ENCODE peak calls at places on chromosomes 16 and 17, in six cellular contexts. T is neural progenitor cell, A is trophoblast cell, Q is endothelial cell of umbilical vein, E is IMR-90, K is mesendoderm. P is an unnamed sample.
A peak's percentile ranks its signal among the peaks of the same experiment; 100 is the strongest.

GRCh38 chr17:39767147-39767546 is 29.4 kb downstream of the GRB7 start:
- DNase-seq in E (no peak), A (no peak), T (no peak), K (no peak), Q (no peak), P (no peak)

GRCh38 chr17:57281887-57282653 is 25.7 kb downstream of the MSI2 start:
- DNase-seq in A (no peak), Q (no peak), K (no peak), T (no peak), E (no peak), P (no peak)

GRCh38 chr16:67873435-67874146 is 739 bp downstream of the EDC4 start:
- DNase-seq in K (no peak), T (no peak), Q (peak; percentile 34), E (peak; percentile 7), A (no peak), P (peak; percentile 36)

GRCh38 chr16:88566158-88566557 is 4.0 kb upstream of the ZC3H18 start:
- DNase-seq in E (peak; percentile 75), A (no peak), Q (peak; percentile 30), K (peak; percentile 69), T (no peak), P (no peak)

GRCh38 chr17:62963296-62963695 is 2.7 kb upstream of the TANC2 start:
- DNase-seq in E (peak; percentile 90), Q (peak; percentile 18), K (no peak), A (peak; percentile 66), T (no peak), P (no peak)

GRCh38 chr17:44269795-44270320 is 1.9 kb upstream of the SLC4A1 start:
- DNase-seq in E (no peak), Q (no peak), A (no peak), T (no peak), K (no peak), P (no peak)

GRCh38 chr17:41848788-41849187 is 11.2 kb downstream of the KLHL10 start:
- DNase-seq in A (no peak), T (no peak), K (no peak), Q (no peak), E (peak; percentile 66), P (no peak)

GRCh38 chr16:25699069-25699468 is 7.3 kb downstream of the HS3ST4 start:
- DNase-seq in K (no peak), A (peak; percentile 28), E (no peak), T (no peak), Q (no peak), P (no peak)

GRCh38 chr17:61218438-61218837 is 181.2 kb upstream of the TBX2 start:
- DNase-seq in K (no peak), A (no peak), Q (no peak), E (peak; percentile 86), T (no peak), P (no peak)

GRCh38 chr16:78210305-78210704 is 110.9 kb downstream of the WWOX start:
- DNase-seq in T (peak; percentile 23), Q (no peak), K (peak; percentile 62), E (peak; percentile 29), A (peak; percentile 64), P (no peak)

GRCh38 chr17:82839617-82840292 is at the start of gene ZNF750:
- DNase-seq in A (peak; percentile 97), E (no peak), K (peak; percentile 42), T (no peak), Q (no peak), P (no peak)

GRCh38 chr16:85570735-85571562 is 42.2 kb upstream of the GSE1 start:
- DNase-seq in Q (no peak), K (no peak), E (no peak), T (no peak), A (no peak), P (no peak)

GRCh38 chr16:64754279-64754678 is 367.6 kb downstream of the CDH11 start:
- DNase-seq in K (peak; percentile 23), A (no peak), Q (no peak), E (peak; percentile 28), T (no peak), P (no peak)

GRCh38 chr16:4693956-4694663 is 748 bp downstream of the NUDT16L1 start:
- DNase-seq in K (peak; percentile 58), A (no peak), T (peak; percentile 37), Q (peak; percentile 28), E (peak; percentile 38), P (peak; percentile 60)

GRCh38 chr17:21304091-21304490 is 19.6 kb downstream of the MAP2K3 start:
- DNase-seq in K (no peak), E (no peak), T (no peak), A (no peak), Q (peak; percentile 1), P (no peak)

GRCh38 chr17:57987582-57988300 is at the start of gene VEZF1:
- DNase-seq in Q (peak; percentile 49), T (peak; percentile 95), K (peak; percentile 76), A (peak; percentile 34), E (peak; percentile 44), P (peak; percentile 73)

GRCh38 chr16:51107742-51108141 is 43.3 kb downstream of the SALL1 start:
- DNase-seq in T (no peak), K (no peak), E (no peak), Q (no peak), A (no peak), P (no peak)

GRCh38 chr16:51109173-51109572 is 41.9 kb downstream of the SALL1 start:
- DNase-seq in Q (no peak), A (no peak), E (no peak), T (no peak), K (no peak), P (no peak)

GRCh38 chr16:51112311-51112710 is 38.8 kb downstream of the SALL1 start:
- DNase-seq in A (no peak), Q (no peak), E (no peak), T (no peak), K (no peak), P (no peak)

GRCh38 chr16:51113254-51114125 is 37.6 kb downstream of the SALL1 start:
- DNase-seq in Q (no peak), E (no peak), K (no peak), T (peak; percentile 87), A (no peak), P (no peak)

GRCh38 chr16:51110618-51111234 is 40.3 kb downstream of the SALL1 start:
- DNase-seq in T (no peak), Q (no peak), E (no peak), A (no peak), K (no peak), P (no peak)
- H3K4me1 ChIP-seq in T (peaks cover 34% of the 10 kb centered on the region), Q (no peaks in the 10 kb centered on the region), E (no peaks in the 10 kb centered on the region), A (no peaks in the 10 kb centered on the region), K (no peaks in the 10 kb centered on the region), P (no peaks in the 10 kb centered on the region)

GRCh38 chr17:6995500-6996255 is at the start of gene ALOX12:
- DNase-seq in T (peak; percentile 71), K (peak; percentile 72), A (no peak), Q (no peak), E (no peak), P (peak; percentile 67)
- H3K4me3 ChIP-seq in T (peak within 1 kb of the TSS; percentile 41), K (peak within 1 kb of the TSS; percentile 35), A (peak within 1 kb of the TSS; percentile 32), Q (no peak within 1 kb of the TSS), E (no peak within 1 kb of the TSS), P (peak within 1 kb of the TSS; percentile 24)

GRCh38 chr16:54290203-54291106 is 3.9 kb upstream of the IRX3 start:
- DNase-seq in A (no peak), E (no peak), K (peak; percentile 41), T (peak; percentile 67), Q (no peak), P (no peak)
- H3K9ac ChIP-seq in A (no peak overlapping the region), E (no peak overlapping the region), K (peak overlapping the region; percentile 49), T (no peak overlapping the region), Q (no peak overlapping the region), P (no peak overlapping the region)

GRCh38 chr16:31200821-31201510 is 1.6 kb downstream of the PYCARD start:
- DNase-seq in Q (no peak), K (peak; percentile 70), E (no peak), A (peak; percentile 54), T (no peak), P (peak; percentile 68)
- H3K4me1 ChIP-seq in Q (peaks cover 4% of the 10 kb centered on the region), K (peaks cover 2% of the 10 kb centered on the region), E (peaks cover 4% of the 10 kb centered on the region), A (peaks cover 9% of the 10 kb centered on the region), T (no peaks in the 10 kb centered on the region), P (peaks cover 14% of the 10 kb centered on the region)

DNA sequence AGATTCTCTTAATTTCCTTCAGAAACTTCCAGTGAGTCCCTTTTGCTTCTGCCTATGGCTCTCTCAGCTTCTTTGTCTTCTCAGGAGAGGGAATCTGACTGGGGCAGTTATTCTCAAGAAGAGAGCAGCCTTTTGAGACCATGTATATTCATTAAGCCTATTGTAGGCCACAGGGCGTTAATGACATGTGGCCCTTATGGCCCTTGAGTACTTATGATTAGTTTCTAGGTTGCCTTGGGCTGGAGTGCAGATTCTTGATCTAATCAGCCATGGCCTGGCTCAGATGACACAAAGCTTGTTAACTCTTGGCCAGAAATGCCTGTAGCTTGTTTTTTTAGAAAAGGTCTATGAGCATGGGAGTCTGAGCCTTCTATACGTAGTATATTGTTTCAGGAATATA is 17.4 kb downstream of the MFSD11 start:
- DNase-seq in T (no peak), A (peak; percentile 90), K (no peak), Q (no peak), E (no peak), P (no peak)
- H3K4me3 ChIP-seq in T (no peak overlapping the region), A (no peak overlapping the region), K (no peak overlapping the region), Q (no peak overlapping the region), E (no peak overlapping the region), P (no peak overlapping the region)

DNA sequence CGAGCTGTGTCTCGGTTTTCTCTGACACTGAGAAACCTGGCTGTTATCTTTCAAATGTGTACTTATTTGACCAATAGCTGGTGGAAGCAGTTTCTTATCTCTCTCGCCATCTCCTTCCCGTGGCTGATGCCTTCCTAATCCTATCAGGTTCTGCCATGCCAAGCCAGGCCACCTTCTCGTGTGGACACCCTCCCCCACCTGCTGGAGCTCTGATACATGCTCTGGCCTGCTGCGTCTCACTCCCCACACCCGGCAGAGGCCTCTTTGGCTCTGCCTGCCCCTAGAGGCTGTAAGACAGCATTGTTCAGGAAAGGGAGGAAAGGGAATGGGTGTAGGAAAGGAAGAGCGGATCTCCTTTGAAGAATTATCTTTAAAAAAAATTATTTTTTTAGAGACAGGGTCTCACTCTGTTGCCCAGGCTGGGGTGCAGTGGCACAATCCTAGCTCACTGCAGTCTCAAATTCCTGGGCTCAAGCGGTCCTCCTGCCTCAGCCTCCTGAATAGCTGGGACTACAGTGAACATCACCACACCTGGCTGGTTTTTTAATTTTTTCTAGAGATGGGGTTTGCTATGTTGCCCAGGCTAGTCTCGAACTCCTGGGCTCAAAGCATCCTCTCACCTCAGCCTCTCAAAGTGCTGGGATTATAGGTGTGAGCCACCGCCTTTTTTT is 7.5 kb upstream of the ARMC5 start:
- DNase-seq in K (peak; percentile 94), A (peak; percentile 48), Q (peak; percentile 56), E (peak; percentile 80), T (peak; percentile 79), P (no peak)
- H3K9ac ChIP-seq in K (no peak overlapping the region), A (no peak overlapping the region), Q (no peak overlapping the region), E (no peak overlapping the region), T (no peak overlapping the region), P (no peak overlapping the region)

GRCh38 chr16:1144476-1145382 is 8.2 kb upstream of the CACNA1H start:
- DNase-seq in A (no peak), E (no peak), T (peak; percentile 63), Q (no peak), K (no peak), P (no peak)
- H3K4me1 ChIP-seq in A (no peaks in the 10 kb centered on the region), E (no peaks in the 10 kb centered on the region), T (peaks cover 24% of the 10 kb centered on the region), Q (no peaks in the 10 kb centered on the region), K (no peaks in the 10 kb centered on the region), P (no peaks in the 10 kb centered on the region)

DNA sequence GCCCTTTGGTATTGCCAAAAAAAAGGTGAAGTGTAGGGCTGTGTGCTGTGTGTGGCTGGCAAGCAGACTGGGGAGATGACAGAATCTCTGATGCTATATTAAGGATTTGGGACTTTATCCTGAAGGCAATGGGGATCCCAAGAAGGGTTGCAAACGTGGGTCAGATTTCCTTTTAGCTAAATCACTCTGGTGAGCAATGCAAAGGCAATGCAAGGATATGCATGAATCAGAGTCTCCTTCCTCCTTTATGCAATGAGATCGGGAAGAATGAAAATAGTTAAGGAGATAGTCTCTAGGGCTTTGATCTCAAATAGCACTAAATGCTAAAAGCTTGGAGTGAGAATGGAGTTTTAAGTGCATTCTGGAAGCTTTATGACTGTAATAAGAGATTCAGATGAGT is 27.3 kb upstream of the SHISA9 start:
- DNase-seq in K (peak; percentile 71), Q (peak; percentile 63), A (no peak), T (no peak), E (peak; percentile 2), P (no peak)
- H3K4me3 ChIP-seq in K (no peak overlapping the region), Q (no peak overlapping the region), A (no peak overlapping the region), T (no peak overlapping the region), E (no peak overlapping the region), P (no peak overlapping the region)